ENCODE peak calls at places on chromosome 11, in five cellular contexts. I, E, R, C and T are unnamed samples.

GRCh38 chr11:69501891-69502860 is 20.7 kb downstream of the LINC01488 start:
- DNase-seq in I (no peak), E (no peak), R (no peak), C (no peak), T (peak)

GRCh38 chr11:73478737-73479347 is 102.6 kb downstream of the RELT start:
- DNase-seq in I (no peak), E (no peak), R (no peak), C (no peak), T (no peak)

GRCh38 chr11:16787035-16787744 is 48.7 kb downstream of the C11orf58 start:
- DNase-seq in I (no peak), E (no peak), R (no peak), C (no peak), T (no peak)

GRCh38 chr11:128903248-128904041 is 12.3 kb downstream of the KCNJ5 start:
- DNase-seq in I (peak), E (no peak), R (no peak), C (no peak), T (peak)

GRCh38 chr11:10429526-10429925 is 25.5 kb upstream of the AMPD3 start:
- DNase-seq in I (no peak), E (peak), R (no peak), C (no peak), T (no peak)

GRCh38 chr11:103872748-103873147 is 163.7 kb upstream of the DDI1 start:
- DNase-seq in I (no peak), E (no peak), R (no peak), C (no peak), T (no peak)

GRCh38 chr11:68314886-68315580 is 2.6 kb downstream of the LRP5 start:
- DNase-seq in I (no peak), E (no peak), R (no peak), C (no peak), T (no peak)

GRCh38 chr11:129279326-129280026 is 87.4 kb upstream of the ARHGAP32 start:
- DNase-seq in I (peak), E (peak), R (no peak), C (peak), T (peak)

GRCh38 chr11:86116386-86116726 is 47.5 kb upstream of the PICALM start:
- DNase-seq in I (no peak), E (no peak), R (peak), C (no peak), T (no peak)

GRCh38 chr11:22343411-22344032 is 5.3 kb downstream of the SLC17A6 start:
- DNase-seq in I (no peak), E (no peak), R (no peak), C (no peak), T (no peak)

GRCh38 chr11:68214173-68215086 is 1.3 kb upstream of the KMT5B start:
- DNase-seq in I (no peak), E (no peak), R (no peak), C (no peak), T (peak)

GRCh38 chr11:65945430-65945911 is at the start of gene TSGA10IP:
- DNase-seq in I (no peak), E (no peak), R (no peak), C (no peak), T (no peak)

GRCh38 chr11:73429121-73429740 is 53.0 kb downstream of the RELT start:
- DNase-seq in I (no peak), E (no peak), R (no peak), C (no peak), T (no peak)

GRCh38 chr11:536841-537621 is at the start of gene LRRC56:
- DNase-seq in I (no peak), E (peak), R (no peak), C (peak), T (peak)